ENCODE peak calls at places on chromosomes 6 and 20, in ten cellular contexts. Y is caudate nucleus; V is stimulated activated CD8-positive, alpha-beta memory T cell treated with anti-CD3 and anti-CD28 coated beads, Interleukin-4, amount 100 ng/mL, for 24 hours; C is T-helper 1 cell; Z is neural crest cell; B is A549; Q is stimulated activated CD4-positive, alpha-beta T cell treated with anti-CD3 and anti-CD28 coated beads, Interleukin-1b, Interleukin-23, amount 100 ng/mL, for 1 hour; E is cardiac fibroblast; T is adipocyte; X is HT-29. M is an unnamed sample.

GRCh38 chr6:78861509-78861908 is 5.8 kb upstream of the IRAK1BP1 start:
- DNase-seq in Y (no peak), V (no peak), C (no peak), Z (no peak), B (no peak), Q (no peak), E (no peak), T (no peak), X (peak; percentile 11), M (no peak)

GRCh38 chr6:112511441-112511840 is 164.3 kb downstream of the RFPL4B start:
- DNase-seq in Y (no peak), V (no peak), C (no peak), Z (no peak), B (no peak), Q (no peak), E (peak; percentile 2), T (no peak), X (peak; percentile 20), M (no peak)

GRCh38 chr6:162005375-162005774 is 722.2 kb downstream of the PRKN start:
- DNase-seq in Y (no peak), V (no peak), C (no peak), Z (no peak), B (no peak), Q (no peak), E (no peak), T (no peak), X (no peak), M (no peak)

GRCh38 chr20:1402149-1402548 is 9.3 kb upstream of the FKBP1A start:
- DNase-seq in Y (no peak), V (no peak), C (no peak), Z (no peak), B (no peak), Q (no peak), E (no peak), T (no peak), X (no peak), M (no peak)

GRCh38 chr20:53238121-53238660 is 266.0 kb downstream of the TSHZ2 start:
- DNase-seq in Y (no peak), V (no peak), C (no peak), Z (no peak), B (no peak), Q (no peak), E (no peak), T (no peak), X (no peak), M (no peak)

GRCh38 chr6:144931172-144932035 is 646.3 kb downstream of the UTRN start:
- DNase-seq in Y (no peak), V (no peak), C (no peak), Z (peak; percentile 29), B (peak; percentile 7), Q (no peak), E (peak; percentile 67), T (peak; percentile 75), X (peak; percentile 77), M (peak; percentile 57)

GRCh38 chr20:60126975-60127374 is 168.8 kb downstream of the CDH26 start:
- DNase-seq in Y (no peak), V (no peak), C (no peak), Z (no peak), B (no peak), Q (no peak), E (no peak), T (no peak), X (no peak), M (no peak)

GRCh38 chr20:49287555-49288249 is 9.8 kb upstream of the ZNFX1 start:
- DNase-seq in Y (no peak), V (no peak), C (no peak), Z (no peak), B (no peak), Q (no peak), E (peak; percentile 79), T (peak; percentile 70), X (no peak), M (no peak)

GRCh38 chr20:37901667-37902503 is 1.0 kb upstream of the VSTM2L start:
- DNase-seq in Y (no peak), V (no peak), C (no peak), Z (peak; percentile 26), B (peak; percentile 77), Q (no peak), E (peak; percentile 87), T (peak; percentile 40), X (peak; percentile 65), M (no peak)

GRCh38 chr6:44052419-44053011 is 74.7 kb downstream of the MRPL14 start:
- DNase-seq in Y (no peak), V (no peak), C (no peak), Z (no peak), B (no peak), Q (no peak), E (peak; percentile 85), T (peak; percentile 83), X (no peak), M (no peak)

GRCh38 chr6:147566244-147566898 is 57.9 kb downstream of the SAMD5 start:
- DNase-seq in Y (no peak), V (no peak), C (no peak), Z (no peak), B (no peak), Q (no peak), E (no peak), T (no peak), X (no peak), M (no peak)

GRCh38 chr20:1302578-1303541 is 26.1 kb downstream of the SDCBP2 start:
- DNase-seq in Y (no peak), V (no peak), C (no peak), Z (no peak), B (no peak), Q (no peak), E (peak; percentile 9), T (no peak), X (peak; percentile 36), M (no peak)

GRCh38 chr6:153087436-153087835 is 43.6 kb downstream of the RGS17 start:
- DNase-seq in Y (no peak), V (no peak), C (no peak), Z (no peak), B (no peak), Q (no peak), E (no peak), T (no peak), X (no peak), M (no peak)

GRCh38 chr20:61566691-61567090 is 314.6 kb downstream of the CDH4 start:
- DNase-seq in Y (no peak), V (no peak), C (no peak), Z (no peak), B (no peak), Q (no peak), E (no peak), T (no peak), X (no peak), M (no peak)

GRCh38 chr6:83371428-83371827 is 59.4 kb downstream of the ME1 start:
- DNase-seq in Y (no peak), V (no peak), C (no peak), Z (no peak), B (no peak), Q (no peak), E (peak; percentile 65), T (peak; percentile 87), X (no peak), M (no peak)

GRCh38 chr6:157928428-157928827 is 53.2 kb upstream of the SYNJ2 start:
- DNase-seq in Y (no peak), V (no peak), C (no peak), Z (no peak), B (no peak), Q (no peak), E (no peak), T (no peak), X (no peak), M (no peak)